ENCODE peak calls at places on chromosomes 4 and X, in four cellular contexts. O is A172, F is dorsolateral prefrontal cortex, R is breast epithelium. A is an unnamed sample.

GRCh38 chr4:94871644-94872305 is 114.0 kb downstream of the BMPR1B start:
- DNase-seq in O (no peak), F (no peak), R (no peak), A (no peak)

GRCh38 chr4:4480685-4481393 is 61.0 kb downstream of the STX18 start:
- DNase-seq in R (no peak), O (no peak), F (peak), A (no peak)

GRCh38 chr4:113440366-113440765 is 321.2 kb downstream of the CAMK2D start:
- DNase-seq in F (no peak), O (no peak), R (no peak), A (no peak)

GRCh38 chrX:49029876-49030275 is 13.3 kb downstream of the TFE3 start:
- DNase-seq in F (no peak), O (no peak), R (no peak), A (no peak)

GRCh38 chr4:121096629-121097028 is 24.3 kb upstream of the NDNF start:
- DNase-seq in O (peak), F (no peak), R (no peak), A (no peak)

GRCh38 chr4:37549003-37549402 is 137.2 kb downstream of the RELL1 start:
- DNase-seq in F (no peak), R (no peak), O (peak), A (no peak)

GRCh38 chr4:8516061-8516573 is 64.1 kb upstream of the GPR78 start:
- DNase-seq in O (peak), R (no peak), F (no peak), A (no peak)

GRCh38 chr4:13990596-13991589 is 363.4 kb upstream of the BOD1L1 start:
- DNase-seq in R (no peak), O (no peak), F (no peak), A (no peak)

GRCh38 chr4:146211440-146211839 is 2.9 kb upstream of the REELD1 start:
- DNase-seq in F (no peak), R (no peak), O (no peak), A (no peak)